ENCODE peak calls at places on chromosomes 16 and 17, in six cellular contexts. D, W, K, R, F and S are unnamed samples.

GRCh38 chr17:2795412-2796163 is 650 bp upstream of the RAP1GAP2 start:
- DNase-seq in D (no peak), W (no peak), K (no peak), R (no peak), F (no peak), S (no peak)

GRCh38 chr17:73025041-73025440 is 67.4 kb downstream of the SLC39A11 start:
- DNase-seq in D (no peak), W (no peak), K (no peak), R (no peak), F (no peak), S (no peak)

GRCh38 chr16:69318177-69318910 is 7.2 kb downstream of the VPS4A start:
- DNase-seq in D (no peak), W (no peak), K (no peak), R (no peak), F (no peak), S (no peak)

GRCh38 chr16:30183961-30184429 is 593 bp downstream of the CORO1A start:
- DNase-seq in D (peak; percentile 57), W (no peak), K (no peak), R (peak; percentile 53), F (no peak), S (no peak)

GRCh38 chr16:1371054-1371978 is 19.6 kb downstream of the GNPTG start:
- DNase-seq in D (no peak), W (no peak), K (no peak), R (no peak), F (no peak), S (no peak)

GRCh38 chr16:19196871-19197270 is 28.8 kb downstream of the SYT17 start:
- DNase-seq in D (no peak), W (no peak), K (no peak), R (no peak), F (no peak), S (no peak)

GRCh38 chr17:28466521-28467048 is 6.9 kb upstream of the SLC13A2 start:
- DNase-seq in D (no peak), W (no peak), K (peak; percentile 24), R (no peak), F (no peak), S (no peak)

GRCh38 chr17:82696916-82697807 is 1.3 kb downstream of the RAB40B start:
- DNase-seq in D (no peak), W (peak; percentile 61), K (peak; percentile 59), R (peak; percentile 34), F (no peak), S (no peak)

GRCh38 chr16:27317738-27318398 is 4.1 kb downstream of the IL4R start:
- DNase-seq in D (peak; percentile 25), W (no peak), K (no peak), R (no peak), F (no peak), S (peak; percentile 13)

GRCh38 chr16:69469807-69470561 is 45.6 kb downstream of the CYB5B start:
- DNase-seq in D (no peak), W (no peak), K (no peak), R (no peak), F (no peak), S (no peak)

GRCh38 chr16:78230832-78231231 is 131.4 kb downstream of the WWOX start:
- DNase-seq in D (no peak), W (no peak), K (no peak), R (no peak), F (peak; percentile 32), S (no peak)

GRCh38 chr16:1105888-1106620 is 10.0 kb upstream of the C1QTNF8 start:
- DNase-seq in D (peak; percentile 87), W (peak; percentile 88), K (peak; percentile 91), R (peak; percentile 73), F (peak; percentile 71), S (peak; percentile 35)

GRCh38 chr17:13593757-13594156 is 8.0 kb downstream of the HS3ST3A1 start:
- DNase-seq in D (no peak), W (no peak), K (no peak), R (no peak), F (no peak), S (no peak)

GRCh38 chr17:3917391-3917931 is 1.2 kb upstream of the P2RX1 start:
- DNase-seq in D (peak; percentile 79), W (peak; percentile 81), K (no peak), R (peak; percentile 68), F (no peak), S (no peak)

GRCh38 chr17:16486373-16487250 is 5.4 kb downstream of the LRRC75A start:
- DNase-seq in D (peak; percentile 97), W (peak; percentile 73), K (peak; percentile 65), R (peak; percentile 97), F (peak; percentile 38), S (peak; percentile 97)

GRCh38 chr16:2468142-2468724 is 2.9 kb upstream of the NTN3 start:
- DNase-seq in D (no peak), W (peak; percentile 51), K (peak; percentile 61), R (no peak), F (no peak), S (no peak)

GRCh38 chr17:77146882-77147281 is 6.1 kb downstream of the SEC14L1 start:
- DNase-seq in D (peak; percentile 82), W (no peak), K (no peak), R (peak; percentile 83), F (no peak), S (no peak)

GRCh38 chr17:21171309-21171922 is 42.5 kb downstream of the TMEM11 start:
- DNase-seq in D (peak; percentile 38), W (no peak), K (no peak), R (no peak), F (no peak), S (no peak)

GRCh38 chr16:72298947-72299346 is 127.0 kb upstream of the PMFBP1 start:
- DNase-seq in D (no peak), W (no peak), K (no peak), R (no peak), F (no peak), S (no peak)

GRCh38 chr16:76639685-76640289 is 362.6 kb downstream of the CNTNAP4 start:
- DNase-seq in D (no peak), W (no peak), K (peak; percentile 54), R (no peak), F (peak; percentile 35), S (no peak)

GRCh38 chr17:40063034-40063765 is 435 bp downstream of the THRA start:
- DNase-seq in D (no peak), W (peak; percentile 41), K (peak; percentile 89), R (peak; percentile 51), F (no peak), S (no peak)
- TF ChIP-seq CTCF in D (no peak), W (peak; percentile 13), K (no peak), R (no peak), F (no peak), S (no peak)

GRCh38 chr17:46192484-46193245 is 564 bp downstream of the KANSL1 start:
- DNase-seq in D (peak; percentile 80), W (peak; percentile 82), K (peak; percentile 85), R (peak; percentile 57), F (peak; percentile 89), S (peak; percentile 60)
- TF ChIP-seq POLR2A in D (no peak), W (no peak), K (peak; percentile 57), R (no peak), F (peak; percentile 67), S (no peak)

GRCh38 chr16:85969159-85969558 is 70.2 kb downstream of the IRF8 start:
- DNase-seq in D (no peak), W (no peak), K (no peak), R (no peak), F (no peak), S (no peak)

GRCh38 chr16:85969591-85969990 is 70.6 kb downstream of the IRF8 start:
- DNase-seq in D (no peak), W (no peak), K (no peak), R (no peak), F (no peak), S (no peak)

GRCh38 chr16:85968041-85968920 is 69.3 kb downstream of the IRF8 start:
- DNase-seq in D (no peak), W (no peak), K (no peak), R (no peak), F (no peak), S (no peak)

GRCh38 chr16:85970712-85971220 is 71.8 kb downstream of the IRF8 start:
- DNase-seq in D (no peak), W (no peak), K (no peak), R (no peak), F (peak; percentile 48), S (no peak)

DNA sequence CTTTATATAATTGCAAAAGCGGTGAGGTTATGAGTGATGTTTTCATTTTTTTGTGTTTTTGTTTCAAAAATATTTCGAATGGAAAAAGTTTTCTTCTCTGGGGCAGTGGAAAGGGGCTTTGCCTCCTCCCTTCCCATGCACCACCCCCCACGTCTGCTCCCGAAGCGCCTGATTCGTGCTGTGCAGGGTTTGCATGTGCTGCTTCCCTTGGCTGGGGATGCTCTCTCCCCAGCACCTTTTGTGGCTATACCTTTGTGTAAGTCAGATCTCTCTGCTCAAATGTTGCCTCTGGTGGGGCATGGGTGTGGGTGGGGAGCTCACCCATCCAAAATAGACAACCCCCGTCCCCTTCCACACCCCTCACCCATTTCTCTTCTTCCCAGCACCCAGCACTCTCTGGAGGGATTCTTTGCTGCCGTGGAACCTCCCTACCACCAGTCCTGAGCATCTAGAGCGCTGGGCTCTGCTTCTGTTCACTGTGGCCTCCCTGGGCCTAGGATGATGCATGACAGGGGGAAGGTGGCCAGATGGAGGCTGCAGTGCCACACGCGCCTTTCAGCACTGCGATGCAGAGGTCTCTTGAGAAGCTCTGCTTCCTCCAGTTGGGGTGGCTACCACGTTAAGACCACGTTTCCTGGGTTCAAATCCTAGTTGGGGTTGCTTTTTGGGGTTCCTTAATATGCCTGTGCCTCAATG is 71.2 kb downstream of the IRF8 start:
- DNase-seq in D (no peak), W (no peak), K (no peak), R (no peak), F (no peak), S (no peak)
- H3K4me1 ChIP-seq in D (no peaks in the 10 kb centered on the region), W (peaks cover 8% of the 10 kb centered on the region), K (peaks cover under 1% of the 10 kb centered on the region), R (peaks cover 28% of the 10 kb centered on the region), F (peaks cover 15% of the 10 kb centered on the region), S (no peaks in the 10 kb centered on the region)

GRCh38 chr16:89473791-89474414 is 16.5 kb downstream of the ANKRD11 start:
- DNase-seq in D (no peak), W (no peak), K (no peak), R (no peak), F (no peak), S (no peak)

GRCh38 chr16:89476811-89477261 is 13.5 kb downstream of the ANKRD11 start:
- DNase-seq in D (no peak), W (no peak), K (no peak), R (no peak), F (no peak), S (no peak)

GRCh38 chr16:89473136-89473712 is 17.1 kb downstream of the ANKRD11 start:
- DNase-seq in D (no peak), W (no peak), K (no peak), R (no peak), F (no peak), S (no peak)

GRCh38 chr16:89476379-89476778 is 14.0 kb downstream of the ANKRD11 start:
- DNase-seq in D (no peak), W (no peak), K (no peak), R (peak; percentile 51), F (no peak), S (peak; percentile 47)

DNA sequence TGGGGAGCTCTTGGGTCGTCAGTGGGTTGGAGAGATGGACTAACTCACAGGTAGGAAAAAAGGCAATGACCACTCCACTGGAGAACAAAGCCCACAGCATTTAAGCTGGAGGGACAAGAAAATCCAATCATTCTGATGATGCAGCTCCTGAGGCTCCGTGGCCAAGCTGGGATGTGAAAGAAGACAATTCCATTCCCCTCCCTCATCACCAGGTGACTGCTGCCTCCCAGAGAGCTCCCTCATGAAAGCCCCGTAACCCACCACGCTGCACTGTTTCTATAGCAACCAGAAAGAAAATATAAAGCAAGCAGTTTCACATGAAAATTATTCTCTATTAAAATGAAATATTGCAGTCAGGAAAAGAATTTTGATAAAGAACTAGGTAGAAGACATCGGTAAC is 15.2 kb downstream of the ANKRD11 start:
- DNase-seq in D (no peak), W (no peak), K (no peak), R (no peak), F (no peak), S (no peak)
- TF ChIP-seq CTCF in D (no peak), W (no peak), K (no peak), R (no peak), F (no peak), S (no peak)